ENCODE peak calls at places on chromosomes 6 and 20, in five cellular contexts. M is tibial artery; N is foreskin fibroblast; G is CD4-positive, alpha-beta T cell; B is HS-27A. K is an unnamed sample.

GRCh38 chr6:167797079-167797870 is 29.4 kb upstream of the AFDN start:
- DNase-seq in B (no peak), M (no peak), N (no peak), G (no peak), K (no peak)

GRCh38 chr20:1440024-1440423 is 26.6 kb downstream of the NSFL1C start:
- DNase-seq in N (peak; percentile 54), G (no peak), B (no peak), M (no peak), K (no peak)

GRCh38 chr6:39508513-39508912 is 186.0 kb upstream of the KCNK16 start:
- DNase-seq in G (no peak), B (no peak), M (no peak), N (no peak), K (no peak)

GRCh38 chr6:13870185-13870584 is 54.6 kb upstream of the RNF182 start:
- DNase-seq in B (no peak), G (no peak), N (peak; percentile 33), M (no peak), K (no peak)

GRCh38 chr6:74936886-74937285 is 269.0 kb downstream of the COL12A1 start:
- DNase-seq in G (no peak), B (peak; percentile 51), M (no peak), N (peak; percentile 84), K (no peak)

GRCh38 chr6:21694168-21694567 is 100.6 kb downstream of the SOX4 start:
- DNase-seq in N (no peak), M (no peak), B (no peak), G (no peak), K (no peak)

GRCh38 chr20:52031574-52032303 is 159.8 kb downstream of the ZFP64 start:
- DNase-seq in B (peak; percentile 51), N (peak; percentile 71), G (no peak), M (no peak), K (no peak)

GRCh38 chr6:17233531-17233930 is 47.6 kb upstream of the RBM24 start:
- DNase-seq in M (no peak), N (peak; percentile 13), B (no peak), G (no peak), K (no peak)

GRCh38 chr6:25250878-25251277 is 28.3 kb upstream of the CARMIL1 start:
- DNase-seq in N (peak; percentile 63), G (no peak), M (no peak), B (no peak), K (no peak)

GRCh38 chr20:14902432-14903089 is 565.1 kb upstream of the FLRT3 start:
- DNase-seq in M (no peak), B (no peak), G (no peak), N (no peak), K (no peak)

GRCh38 chr6:84772428-84773132 is 8.2 kb upstream of the TBX18 start:
- DNase-seq in N (peak; percentile 40), M (peak; percentile 66), B (no peak), G (no peak), K (peak; percentile 19)

GRCh38 chr20:21511850-21512633 is 1.8 kb downstream of the NKX2-2 start:
- DNase-seq in G (no peak), M (no peak), B (no peak), N (no peak), K (no peak)

GRCh38 chr20:37358366-37359150 is 12.6 kb downstream of the SRC start:
- DNase-seq in G (no peak), M (peak; percentile 67), N (no peak), B (no peak), K (no peak)

GRCh38 chr20:37936451-37936850 is 33.5 kb downstream of the VSTM2L start:
- DNase-seq in N (no peak), M (no peak), B (no peak), G (no peak), K (no peak)

GRCh38 chr6:125749864-125750691 is 646 bp downstream of the HEY2 start:
- DNase-seq in G (no peak), N (no peak), M (peak; percentile 78), B (no peak), K (peak; percentile 40)

GRCh38 chr6:158506577-158506976 is 53.3 kb upstream of the TMEM181 start:
- DNase-seq in M (no peak), B (no peak), N (no peak), G (no peak), K (no peak)

GRCh38 chr6:111992851-111993250 is 61.1 kb upstream of the CCN6 start:
- DNase-seq in G (peak; percentile 49), B (no peak), M (no peak), N (peak; percentile 43), K (no peak)